ENCODE peak calls at places on chromosomes 3 and 15, in five cellular contexts. M is IMR-90, T is adrenal gland, P is testis, V is fibroblast of lung. Q is an unnamed sample.

GRCh38 chr15:68335251-68335650 is 57.7 kb downstream of the FEM1B start:
- DNase-seq in P (no peak), V (peak), T (peak), M (no peak), Q (peak)

GRCh38 chr3:187639912-187640822 is 30.0 kb downstream of the SST start:
- DNase-seq in P (no peak), T (no peak), V (no peak), M (no peak), Q (no peak)

GRCh38 chr3:123518892-123519485 is 65.9 kb downstream of the HACD2 start:
- DNase-seq in V (peak), T (no peak), P (no peak), M (peak), Q (no peak)

GRCh38 chr15:40338921-40339620 is 1.7 kb downstream of the CCDC9B start:
- DNase-seq in V (peak), T (no peak), M (peak), P (peak), Q (peak)

GRCh38 chr15:32682569-32682968 is 35.2 kb upstream of the GREM1 start:
- DNase-seq in M (peak), T (peak), V (peak), P (no peak), Q (no peak)

GRCh38 chr15:36362508-36362907 is 216.9 kb upstream of the CDIN1 start:
- DNase-seq in V (peak), T (no peak), M (peak), P (no peak), Q (no peak)

GRCh38 chr3:149489060-149489690 is 14.7 kb downstream of the TM4SF4 start:
- DNase-seq in P (no peak), T (no peak), V (no peak), M (no peak), Q (no peak)

GRCh38 chr15:93152951-93153350 is 63.9 kb upstream of the RGMA start:
- DNase-seq in M (no peak), P (peak), T (peak), V (peak), Q (peak)

GRCh38 chr15:66873856-66874255 is 171.8 kb downstream of the SMAD6 start:
- DNase-seq in M (no peak), P (peak), T (no peak), V (no peak), Q (no peak)

GRCh38 chr3:70981252-70981933 is 602.1 kb downstream of the FOXP1 start:
- DNase-seq in V (no peak), T (no peak), P (no peak), M (no peak), Q (peak)

GRCh38 chr3:38542401-38543298 is 46.5 kb downstream of the EXOG start:
- DNase-seq in V (peak), T (no peak), P (no peak), M (peak), Q (no peak)

GRCh38 chr3:56885461-56885860 is 83.7 kb upstream of the ARHGEF3 start:
- DNase-seq in T (no peak), V (no peak), M (no peak), P (no peak), Q (no peak)

GRCh38 chr3:42184622-42185010 is 81.4 kb downstream of the CCK start:
- DNase-seq in V (no peak), T (no peak), P (no peak), M (no peak), Q (no peak)

GRCh38 chr3:130925628-130926027 is 31.7 kb downstream of the ATP2C1 start:
- DNase-seq in M (no peak), V (peak), P (no peak), T (no peak), Q (no peak)

GRCh38 chr3:152737021-152737908 is 97.7 kb upstream of the P2RY1 start:
- DNase-seq in P (no peak), V (peak), M (peak), T (no peak), Q (no peak)

GRCh38 chr15:66952756-66953522 is 112.5 kb upstream of the SMAD3 start:
- DNase-seq in T (no peak), M (no peak), P (no peak), V (no peak), Q (no peak)

GRCh38 chr3:25592510-25592968 is 72.2 kb downstream of the TOP2B start:
- DNase-seq in P (no peak), M (peak), T (no peak), V (peak), Q (peak)

GRCh38 chr3:25854214-25854613 is 64.3 kb downstream of the OXSM start:
- DNase-seq in T (no peak), M (peak), P (no peak), V (peak), Q (no peak)

GRCh38 chr3:172334743-172335142 is 113.5 kb downstream of the GHSR start:
- DNase-seq in P (no peak), V (no peak), T (no peak), M (no peak), Q (no peak)

DNA sequence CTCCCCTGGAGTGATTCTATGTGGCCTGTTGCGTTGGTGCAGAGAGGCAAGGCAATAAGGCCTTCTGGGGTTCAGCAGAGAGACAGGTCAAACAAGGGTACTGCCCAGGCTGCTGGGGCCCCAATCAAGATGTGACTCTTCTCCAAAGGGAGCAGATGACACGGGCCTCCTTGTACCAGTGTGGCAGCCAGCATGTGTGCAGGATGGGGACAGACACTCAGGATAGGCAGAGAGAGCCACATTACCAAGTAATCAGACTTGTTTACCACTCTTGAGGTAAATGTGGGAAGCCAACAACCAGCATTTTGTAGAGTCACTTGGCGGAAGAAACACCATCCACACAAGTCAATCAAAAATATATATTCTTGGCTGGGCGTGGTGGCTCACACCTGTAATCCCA is 95.3 kb upstream of the DLG1 start:
- DNase-seq in P (no peak), V (no peak), T (no peak), M (no peak), Q (no peak)
- H3K4me3 ChIP-seq in P (no peak), V (no peak), T (no peak), M (no peak), Q (no peak)

GRCh38 chr15:76335129-76335850 is 1.3 kb upstream of the ISL2 start:
- DNase-seq in P (no peak), V (no peak), M (no peak), T (no peak), Q (no peak)
- H3K4me3 ChIP-seq in P (no peak), V (peak), M (peak), T (no peak), Q (no peak)

DNA sequence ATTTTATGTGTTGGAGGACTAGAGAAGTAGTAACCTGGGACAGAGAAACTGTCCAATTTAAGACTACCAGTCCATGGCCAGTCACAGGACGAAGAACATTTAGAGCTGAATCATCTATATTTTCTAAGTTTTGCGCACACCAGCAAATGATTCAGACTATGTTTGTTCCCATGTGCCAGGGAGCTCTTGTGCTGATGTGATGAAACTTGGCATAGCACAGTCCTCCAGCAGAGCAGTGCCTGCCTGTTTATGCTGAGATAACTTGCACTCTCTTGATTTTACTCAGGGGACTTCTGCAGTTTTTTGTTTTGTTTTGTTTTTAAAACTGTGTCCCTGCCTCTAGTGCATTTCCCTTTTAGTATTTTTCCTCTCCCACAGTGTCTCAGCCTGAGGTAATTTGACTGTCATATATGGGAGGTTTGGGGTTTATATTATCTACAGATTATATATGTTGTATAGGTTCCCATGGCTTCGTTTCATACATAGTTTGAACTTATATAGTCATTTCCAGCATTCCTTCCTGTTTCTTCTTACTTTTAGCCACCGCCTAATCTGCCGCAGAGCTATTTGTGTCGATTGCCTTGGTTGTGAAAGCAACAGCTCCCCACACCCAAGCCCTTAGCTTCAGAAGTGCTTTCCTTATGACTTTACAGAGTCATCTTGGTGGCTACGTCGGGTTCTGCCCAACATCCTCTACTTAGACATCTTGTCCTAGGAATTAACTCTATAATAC is 45.5 kb downstream of the PPM1L start:
- DNase-seq in V (peak), P (peak), T (peak), M (peak), Q (peak)
- H3K4me3 ChIP-seq in V (no peak), P (no peak), T (no peak), M (no peak), Q (no peak)

GRCh38 chr3:46883252-46884185 is 6.0 kb downstream of the PTH1R start:
- DNase-seq in V (peak), T (no peak), M (no peak), P (no peak), Q (no peak)
- H3K4me3 ChIP-seq in V (peak), T (no peak), M (no peak), P (peak), Q (peak)

DNA sequence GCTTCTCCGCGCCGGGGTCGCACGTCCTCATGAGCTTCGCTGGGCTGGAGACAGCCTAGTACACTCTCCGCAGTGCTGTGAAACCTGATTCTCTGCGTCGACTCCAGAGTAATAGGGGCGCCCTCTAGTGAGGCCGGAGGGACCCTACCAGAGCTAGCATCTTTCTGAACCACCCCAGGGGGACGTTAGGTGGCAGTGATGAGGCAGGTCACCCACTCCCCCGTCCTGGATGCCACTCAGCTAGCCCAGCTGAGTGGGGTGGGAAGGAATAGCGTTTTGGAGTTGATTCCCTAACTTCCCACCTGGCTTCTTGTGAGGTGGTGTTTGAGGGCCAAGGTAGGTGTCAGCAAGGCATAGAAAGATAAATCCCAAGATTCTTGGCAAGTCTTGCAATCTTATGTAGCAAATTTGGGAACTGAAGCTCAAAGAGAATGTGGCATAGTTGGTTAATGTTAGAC is 4.0 kb downstream of the DUOXA2 start:
- DNase-seq in T (peak), P (peak), M (peak), V (peak), Q (peak)
- H3K4me3 ChIP-seq in T (no peak), P (no peak), M (no peak), V (no peak), Q (no peak)

GRCh38 chr15:89740137-89740536 is 10.9 kb downstream of the MESP1 start:
- DNase-seq in V (peak), P (peak), M (peak), T (peak), Q (peak)
- H3K4me3 ChIP-seq in V (no peak), P (no peak), M (no peak), T (no peak), Q (no peak)

GRCh38 chr15:77144492-77145070 is 73.7 kb upstream of the TSPAN3 start:
- DNase-seq in V (peak), T (no peak), P (no peak), M (peak), Q (no peak)
- H3K4me3 ChIP-seq in V (peak), T (no peak), P (no peak), M (no peak), Q (no peak)

Q was measured in thyroid gland.